ENCODE peak calls at places on chromosomes 7 and 10, in five cellular contexts. N is endothelial cell of umbilical vein, K is GM12878, W is K562, B is HepG2. R is an unnamed sample.

GRCh38 chr10:26946103-26946907 is 85.5 kb upstream of the ABI1 start:
- DNase-seq in N (no peak), K (no peak), W (no peak), B (no peak), R (no peak)

GRCh38 chr10:13956826-13957225 is 370.1 kb downstream of the PRPF18 start:
- DNase-seq in N (no peak), K (no peak), W (no peak), B (peak), R (no peak)

GRCh38 chr7:117728858-117729257 is 144.4 kb downstream of the CTTNBP2 start:
- DNase-seq in N (no peak), K (peak), W (no peak), B (no peak), R (no peak)

GRCh38 chr10:79056736-79057391 is 11.9 kb upstream of the ZMIZ1 start:
- DNase-seq in N (no peak), K (no peak), W (no peak), B (no peak), R (no peak)

GRCh38 chr7:40843338-40844026 is 708.7 kb downstream of the SUGCT start:
- DNase-seq in N (no peak), K (no peak), W (no peak), B (no peak), R (no peak)

GRCh38 chr7:158811894-158812293 is 17.4 kb downstream of the ESYT2 start:
- DNase-seq in N (no peak), K (no peak), W (peak), B (no peak), R (no peak)

GRCh38 chr7:15370441-15370840 is 191.4 kb downstream of the AGMO start:
- DNase-seq in N (no peak), K (no peak), W (no peak), B (no peak), R (no peak)

GRCh38 chr10:113402602-113403001 is 150.3 kb upstream of the HABP2 start:
- DNase-seq in N (no peak), K (no peak), W (no peak), B (no peak), R (no peak)

GRCh38 chr10:15719899-15720634 is at the start of gene ITGA8:
- DNase-seq in N (peak), K (no peak), W (no peak), B (no peak), R (peak)

GRCh38 chr7:79461660-79462059 is 8.2 kb upstream of the MAGI2 start:
- DNase-seq in N (peak), K (no peak), W (no peak), B (peak), R (peak)

GRCh38 chr10:88989824-88990527 is 622 bp upstream of the FAS start:
- DNase-seq in N (peak), K (no peak), W (no peak), B (no peak), R (no peak)

GRCh38 chr7:115689941-115690340 is 340.6 kb downstream of the TFEC start:
- DNase-seq in N (no peak), K (no peak), W (no peak), B (no peak), R (no peak)

GRCh38 chr7:75950111-75950681 is 35.2 kb downstream of the POR start:
- DNase-seq in N (no peak), K (no peak), W (no peak), B (no peak), R (no peak)

GRCh38 chr7:146654048-146654447 is 537.4 kb downstream of the CNTNAP2 start:
- DNase-seq in N (no peak), K (no peak), W (no peak), B (no peak), R (no peak)
- TF ChIP-seq MYC in N (no peak), K (no peak), W (no peak), B (no peak), R (no peak)

GRCh38 chr10:71357792-71358265 is 38.8 kb downstream of the SLC29A3 start:
- DNase-seq in N (no peak), K (no peak), W (peak), B (no peak), R (no peak)

GRCh38 chr10:71359364-71360046 is 37.2 kb upstream of the CDH23 start:
- DNase-seq in N (no peak), K (no peak), W (peak), B (no peak), R (no peak)

GRCh38 chr10:71355886-71356285 is 36.8 kb downstream of the SLC29A3 start:
- DNase-seq in N (no peak), K (no peak), W (no peak), B (no peak), R (no peak)

GRCh38 chr10:71361581-71361980 is 35.1 kb upstream of the CDH23 start:
- DNase-seq in N (no peak), K (no peak), W (no peak), B (no peak), R (no peak)

GRCh38 chr10:71358292-71358691 is 38.4 kb upstream of the CDH23 start:
- DNase-seq in N (no peak), K (no peak), W (peak), B (no peak), R (no peak)
- H3K4me2 ChIP-seq in N (no peak), K (peak), W (no peak), B (no peak), R (no peak)

DNA sequence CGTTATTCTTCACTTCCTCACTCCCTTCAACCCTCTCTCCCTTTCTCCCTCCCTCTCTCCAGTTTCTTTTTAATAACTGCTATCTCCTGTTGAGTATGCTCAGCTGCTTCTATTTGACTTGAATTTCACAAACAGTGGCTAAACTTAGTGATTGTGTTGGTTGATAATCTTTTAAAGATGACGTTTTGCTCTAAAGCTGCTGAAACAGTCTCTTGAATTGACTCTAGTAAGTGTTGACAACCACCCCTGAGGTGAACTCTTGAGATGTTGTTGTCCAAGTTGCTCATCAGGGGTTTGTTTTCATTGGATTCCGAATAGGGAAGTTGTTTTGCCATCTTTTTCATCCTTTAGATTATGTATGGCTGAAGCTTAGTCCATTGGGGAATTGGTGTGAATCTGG is 176.2 kb downstream of the TWIST1 start:
- DNase-seq in N (no peak), K (no peak), W (no peak), B (no peak), R (no peak)
- TF ChIP-seq MYC in N (no peak), K (no peak), W (no peak), B (no peak), R (no peak)

DNA sequence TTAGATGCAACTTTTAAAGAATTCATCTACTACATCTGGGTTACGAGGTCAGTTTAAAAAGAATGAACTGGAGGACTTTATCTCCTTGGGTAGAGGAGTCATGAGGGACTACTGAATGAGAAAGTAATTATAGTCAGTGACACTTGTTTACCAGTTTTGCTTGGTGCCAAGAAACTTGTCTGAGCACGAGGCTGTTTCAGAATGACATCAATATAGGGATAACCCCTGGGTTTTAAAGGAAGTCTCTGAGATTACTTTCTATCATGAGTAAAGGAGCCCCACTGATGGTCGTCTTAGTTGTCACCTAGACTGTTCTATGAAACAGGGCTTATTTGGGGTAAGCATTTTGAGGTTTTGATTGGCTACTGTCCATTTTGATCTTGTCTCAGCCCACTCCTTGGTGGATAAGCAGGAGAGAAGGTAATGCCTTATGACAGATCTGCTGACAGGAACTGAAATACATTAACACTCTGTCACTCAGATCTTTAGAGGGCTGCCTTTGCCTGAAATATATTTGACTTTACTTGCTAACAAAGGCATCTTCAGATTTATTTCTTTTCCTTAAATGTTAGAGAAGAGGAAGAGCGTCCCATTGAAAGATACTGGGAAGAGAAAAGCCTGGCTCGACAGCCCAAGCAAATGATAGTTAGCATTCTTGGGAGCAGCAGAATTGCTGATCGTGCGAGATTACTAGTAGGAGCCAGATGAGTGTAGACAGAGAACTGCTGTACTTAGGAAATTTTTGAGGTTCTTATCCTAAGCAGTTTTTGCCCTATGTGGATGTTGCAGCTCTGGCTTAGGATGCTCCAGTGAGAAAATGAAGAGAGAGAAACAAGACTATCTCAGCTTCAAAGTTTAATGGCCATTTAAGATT is 299.2 kb upstream of the LRGUK start:
- DNase-seq in N (no peak), K (peak), W (no peak), B (no peak), R (no peak)
- H3K4me2 ChIP-seq in N (no peak), K (no peak), W (no peak), B (no peak), R (no peak)

DNA sequence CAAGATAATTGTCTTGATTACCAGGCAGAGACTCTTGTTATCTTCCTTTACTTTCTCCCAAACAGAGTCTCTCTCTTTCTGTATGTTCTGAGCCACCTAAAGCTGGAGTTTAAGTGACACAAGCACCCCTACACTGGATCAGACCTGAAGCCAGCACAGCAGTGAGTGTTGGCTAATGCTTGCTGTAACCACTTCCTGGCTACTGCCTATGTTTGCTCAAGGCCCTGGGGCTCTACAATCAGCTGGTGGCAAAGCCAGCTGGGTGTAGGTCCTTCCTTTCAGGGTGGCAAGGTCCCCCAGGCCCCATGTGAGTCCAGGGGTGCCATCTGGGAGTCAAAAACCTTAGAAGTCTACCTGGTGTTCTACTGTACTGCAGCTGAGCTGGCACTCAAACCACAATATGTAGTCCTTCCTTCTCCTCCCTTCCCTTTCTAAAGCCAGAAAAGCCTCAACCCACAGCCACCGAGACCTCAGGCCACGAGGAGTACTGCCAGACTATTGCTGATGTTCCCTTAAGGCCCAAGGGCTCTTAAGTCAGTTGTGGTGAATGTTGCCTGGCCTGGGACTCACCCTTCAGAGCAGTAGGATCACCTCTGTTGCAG is 416.3 kb downstream of the ADRA2A start:
- DNase-seq in N (no peak), K (no peak), W (no peak), B (no peak), R (no peak)
- TF ChIP-seq MYC in N (no peak), K (no peak), W (no peak), B (no peak), R (no peak)